ENCODE peak calls at places on chromosome 1, in four cellular contexts. V is PC-3, F is NCI-H460, I is caudate nucleus. T is an unnamed sample.

GRCh38 chr1:205066221-205066818 is 17.9 kb downstream of the TMEM81 start:
- DNase-seq in V (peak), I (no peak), F (peak), T (no peak)

GRCh38 chr1:198364471-198364870 is 176.0 kb downstream of the ATP6V1G3 start:
- DNase-seq in I (no peak), F (no peak), V (no peak), T (no peak)

GRCh38 chr1:186532481-186532880 is 71.6 kb upstream of the PDC start:
- DNase-seq in I (no peak), V (no peak), F (no peak), T (no peak)

GRCh38 chr1:181100924-181101323 is 12.4 kb downstream of the IER5 start:
- DNase-seq in F (no peak), V (no peak), I (no peak), T (no peak)

GRCh38 chr1:16026723-16027484 is 5.1 kb downstream of the CLCNKA start:
- DNase-seq in I (no peak), F (no peak), V (no peak), T (no peak)

GRCh38 chr1:167388976-167389375 is 129.4 kb downstream of the CD247 start:
- DNase-seq in V (no peak), F (no peak), I (no peak), T (no peak)

GRCh38 chr1:172894345-172895049 is 156.2 kb downstream of the TNFSF18 start:
- DNase-seq in I (no peak), V (no peak), F (no peak), T (no peak)

GRCh38 chr1:41629571-41629970 is 145.1 kb upstream of the EDN2 start:
- DNase-seq in V (no peak), I (no peak), F (no peak), T (no peak)

GRCh38 chr1:19377812-19378718 is 65.9 kb downstream of the SLC66A1 start:
- DNase-seq in I (no peak), F (no peak), V (no peak), T (no peak)

GRCh38 chr1:40185951-40186864 is 25.0 kb downstream of the RLF start:
- DNase-seq in V (no peak), F (no peak), I (peak), T (no peak)

GRCh38 chr1:47584249-47584648 is 146.4 kb downstream of the FOXD2 start:
- DNase-seq in V (no peak), I (peak), F (no peak), T (no peak)

GRCh38 chr1:87523466-87523865 is 194.8 kb downstream of the LMO4 start:
- DNase-seq in I (no peak), F (no peak), V (no peak), T (no peak)

GRCh38 chr1:47623174-47623940 is 185.5 kb downstream of the FOXD2 start:
- DNase-seq in I (no peak), F (no peak), V (no peak), T (no peak)

GRCh38 chr1:46446646-46447498 is 42.8 kb upstream of the DMBX1 start:
- DNase-seq in F (peak), I (peak), V (peak), T (peak)

GRCh38 chr1:25805863-25806225 is 5.9 kb downstream of the SELENON start:
- DNase-seq in F (no peak), I (peak), V (no peak), T (peak)

GRCh38 chr1:238961790-238962189 is 424.6 kb upstream of the CHRM3 start:
- DNase-seq in F (no peak), V (peak), I (no peak), T (no peak)

GRCh38 chr1:117146570-117147340 is 25.2 kb upstream of the TRIM45 start:
- DNase-seq in V (peak), F (peak), I (no peak), T (no peak)

GRCh38 chr1:69230223-69230622 is 337.5 kb upstream of the LRRC7 start:
- DNase-seq in I (no peak), V (no peak), F (no peak), T (no peak)

GRCh38 chr1:29802181-29803068 is 566.1 kb downstream of the PTPRU start:
- DNase-seq in V (no peak), F (no peak), I (no peak), T (no peak)

GRCh38 chr1:244080343-244080929 is 29.4 kb downstream of the ZBTB18 start:
- DNase-seq in F (no peak), V (peak), I (no peak), T (no peak)

GRCh38 chr1:215637041-215637573 is 70.0 kb downstream of the KCTD3 start:
- DNase-seq in V (no peak), F (no peak), I (no peak), T (no peak)

GRCh38 chr1:207890136-207890738 is 20.7 kb downstream of the CD34 start:
- DNase-seq in V (peak), F (no peak), I (peak), T (peak)

GRCh38 chr1:116478621-116479020 is 92.2 kb downstream of the CD58 start:
- DNase-seq in V (no peak), I (no peak), F (no peak), T (no peak)

GRCh38 chr1:10860682-10861081 is 64.2 kb upstream of the CASZ1 start:
- DNase-seq in I (no peak), F (no peak), V (no peak), T (no peak)

GRCh38 chr1:215166886-215167285 is 84.3 kb downstream of the KCNK2 start:
- DNase-seq in I (no peak), F (no peak), V (peak), T (no peak)

GRCh38 chr1:82455342-82455741 is 654.6 kb downstream of the ADGRL2 start:
- DNase-seq in I (no peak), F (no peak), V (no peak), T (no peak)

GRCh38 chr1:1550591-1551432 is 10.4 kb upstream of the TMEM240 start:
- DNase-seq in F (no peak), V (peak), I (no peak), T (no peak)

GRCh38 chr1:209589440-209589839 is 5.9 kb downstream of the CAMK1G start:
- DNase-seq in V (no peak), F (no peak), I (no peak), T (no peak)

GRCh38 chr1:183267646-183268431 is 81.8 kb downstream of the LAMC2 start:
- DNase-seq in V (peak), I (no peak), F (peak), T (no peak)

GRCh38 chr1:155064109-155064812 is 721 bp downstream of the EFNA4 start:
- DNase-seq in F (no peak), V (no peak), I (no peak), T (no peak)

GRCh38 chr1:45968941-45969666 is 163.3 kb downstream of the PIK3R3 start:
- DNase-seq in F (no peak), V (no peak), I (no peak), T (no peak)

GRCh38 chr1:22018583-22019559 is 17.4 kb downstream of the CELA3A start:
- DNase-seq in F (peak), I (no peak), V (peak), T (no peak)

GRCh38 chr1:63883494-63884235 is 109.8 kb downstream of the ROR1 start:
- DNase-seq in V (peak), I (no peak), F (no peak), T (no peak)

GRCh38 chr1:88341436-88341835 is 342.6 kb upstream of the PKN2 start:
- DNase-seq in I (no peak), F (no peak), V (no peak), T (no peak)

GRCh38 chr1:50976111-50976889 is 6.3 kb downstream of the CDKN2C start:
- DNase-seq in F (no peak), I (no peak), V (peak), T (no peak)

GRCh38 chr1:228781161-228781771 is 46.0 kb downstream of the RHOU start:
- DNase-seq in F (no peak), V (no peak), I (no peak), T (no peak)

GRCh38 chr1:89087241-89087640 is 22.2 kb upstream of the GBP1 start:
- DNase-seq in V (no peak), I (no peak), F (no peak), T (no peak)